ENCODE peak calls at places on chromosomes 7 and 10, in nine cellular contexts. M is A549, W is Peyer's patch, F is heart left ventricle, X is esophagus squamous epithelium, O is IMR-90, D is prostate gland, C is sigmoid colon, A is HepG2. P is an unnamed sample.

GRCh38 chr7:80445351-80445750 is 66.5 kb downstream of the GNAT3 start:
- DNase-seq in A (no peak), X (no peak), W (no peak), D (no peak), M (no peak), C (no peak), O (no peak), F (no peak), P (no peak)

GRCh38 chr10:12733271-12733670 is 268.2 kb downstream of the CCDC3 start:
- DNase-seq in X (no peak), F (no peak), A (no peak), C (no peak), W (no peak), M (no peak), D (no peak), O (no peak), P (no peak)

GRCh38 chr10:46550076-46550790 is 6.2 kb downstream of the GPRIN2 start:
- DNase-seq in F (peak; percentile 10), M (no peak), A (no peak), D (peak; percentile 10), X (no peak), O (no peak), C (peak; percentile 65), W (peak; percentile 47), P (peak; percentile 50)

GRCh38 chr10:86266446-86267242 is 100.0 kb downstream of the GRID1 start:
- DNase-seq in C (peak; percentile 40), O (no peak), X (no peak), F (no peak), W (peak; percentile 34), D (no peak), M (no peak), A (no peak), P (no peak)

GRCh38 chr7:76244781-76245391 is 43.2 kb downstream of the SRRM3 start:
- DNase-seq in F (no peak), M (no peak), X (no peak), A (peak; percentile 54), O (no peak), W (no peak), D (no peak), C (no peak), P (no peak)

GRCh38 chr10:129866894-129867293 is 97.2 kb downstream of the EBF3 start:
- DNase-seq in A (no peak), C (peak; percentile 34), W (no peak), D (no peak), X (no peak), O (no peak), M (no peak), F (no peak), P (no peak)

GRCh38 chr10:131203456-131204357 is 107.8 kb downstream of the TCERG1L start:
- DNase-seq in X (no peak), A (no peak), C (no peak), F (no peak), D (no peak), W (peak; percentile 13), M (no peak), O (no peak), P (no peak)

GRCh38 chr7:50596484-50596883 is 31.3 kb upstream of the DDC start:
- DNase-seq in W (no peak), O (no peak), M (no peak), A (no peak), C (no peak), F (no peak), D (no peak), X (no peak), P (no peak)

GRCh38 chr7:157754416-157754790 is 417.6 kb downstream of the DNAJB6 start:
- DNase-seq in D (no peak), W (no peak), C (no peak), O (no peak), M (no peak), X (no peak), A (no peak), F (no peak), P (no peak)

GRCh38 chr10:77478248-77478963 is 159.2 kb downstream of the KCNMA1 start:
- DNase-seq in X (no peak), F (no peak), O (peak; percentile 96), A (no peak), W (no peak), C (no peak), M (no peak), D (no peak), P (no peak)

GRCh38 chr10:13146383-13146782 is 15.0 kb upstream of the MCM10 start:
- DNase-seq in W (no peak), F (no peak), A (no peak), X (no peak), D (no peak), M (peak; percentile 14), O (no peak), C (no peak), P (no peak)

GRCh38 chr10:85868627-85869499 is 497.7 kb downstream of the GRID1 start:
- DNase-seq in O (no peak), C (no peak), X (no peak), A (no peak), W (no peak), M (no peak), F (no peak), D (no peak), P (no peak)

GRCh38 chr7:141073641-141074161 is at the start of gene TMEM178B:
- DNase-seq in D (peak; percentile 7), C (no peak), O (no peak), A (no peak), X (no peak), F (peak; percentile 7), W (no peak), M (no peak), P (no peak)

GRCh38 chr10:92111336-92111939 is 179.4 kb downstream of the CPEB3 start:
- DNase-seq in C (no peak), M (no peak), W (no peak), A (peak; percentile 43), D (no peak), F (no peak), X (no peak), O (no peak), P (no peak)

GRCh38 chr7:142908921-142909870 is 23.7 kb upstream of the TRPV6 start:
- DNase-seq in M (peak; percentile 31), W (no peak), C (no peak), O (no peak), F (no peak), D (no peak), A (no peak), X (no peak), P (no peak)

GRCh38 chr7:150453892-150454291 is 3.5 kb downstream of the GIMAP8 start:
- DNase-seq in D (no peak), O (no peak), C (no peak), A (no peak), F (no peak), X (no peak), M (no peak), W (no peak), P (no peak)

DNA sequence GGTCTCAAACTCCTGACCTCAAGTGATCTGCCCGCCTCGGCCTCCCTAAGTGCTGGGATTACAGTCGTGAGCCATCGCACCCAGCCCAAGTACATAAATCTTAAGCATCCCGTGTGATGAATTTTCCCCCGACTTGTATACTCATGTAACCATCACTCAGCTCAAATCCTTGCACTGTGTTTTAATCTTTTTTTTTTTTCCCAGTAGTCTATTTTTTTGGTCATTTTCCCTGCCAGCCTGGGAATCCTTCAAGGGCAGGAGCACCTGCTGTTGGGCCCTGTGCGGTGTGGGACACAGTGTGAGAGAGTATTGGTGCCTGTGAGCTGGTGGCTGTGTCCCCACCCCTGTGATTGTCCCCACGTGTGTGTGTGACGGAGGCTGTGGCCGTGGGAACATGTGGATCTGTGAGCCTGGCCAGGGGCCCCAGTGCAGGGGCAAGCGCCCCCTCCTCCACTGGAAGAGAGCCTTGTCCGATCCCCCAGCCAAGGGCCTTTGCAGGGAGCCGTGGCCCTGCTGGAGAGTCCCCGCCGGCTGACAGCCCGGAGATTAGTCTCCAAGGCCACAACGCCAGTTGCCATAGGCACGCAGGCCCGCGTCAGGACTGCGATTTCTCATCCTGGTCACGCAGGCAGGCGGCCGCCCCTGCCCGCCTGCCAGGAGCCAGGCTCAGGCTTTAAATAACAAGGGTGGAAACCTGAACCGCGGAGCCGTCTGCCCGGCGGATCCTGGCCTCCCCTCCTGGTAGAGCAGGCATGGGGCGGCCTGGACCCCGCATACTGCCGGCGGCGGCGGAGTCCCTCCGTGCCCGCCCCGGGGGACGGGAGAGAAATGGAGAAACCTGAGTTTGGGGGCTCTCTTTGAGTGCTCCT is 26.5 kb downstream of the GTF2IRD1 start:
- DNase-seq in F (peak; percentile 83), W (peak; percentile 76), D (peak; percentile 79), M (no peak), O (peak; percentile 93), X (no peak), C (peak; percentile 96), A (peak; percentile 62), P (peak; percentile 65)
- TF ChIP-seq POLR2A in F (peak; percentile 74), W (peak; percentile 7), D (peak; percentile 55), M (no peak), O (peak; percentile 86), X (no peak), C (peak; percentile 20), A (no peak), P (no peak)

GRCh38 chr10:34731213-34731612 is 83.9 kb downstream of the PARD3 start:
- DNase-seq in A (no peak), C (no peak), M (no peak), F (no peak), O (no peak), X (no peak), D (no peak), W (no peak), P (no peak)

GRCh38 chr10:34731885-34732701 is 83.0 kb downstream of the PARD3 start:
- DNase-seq in F (no peak), C (no peak), A (no peak), W (no peak), D (no peak), O (peak; percentile 61), M (peak; percentile 57), X (no peak), P (no peak)

GRCh38 chr10:34730726-34731125 is 84.4 kb downstream of the PARD3 start:
- DNase-seq in D (no peak), X (no peak), O (no peak), A (no peak), F (no peak), M (no peak), W (no peak), C (no peak), P (no peak)

GRCh38 chr10:34734918-34735317 is 80.2 kb downstream of the PARD3 start:
- DNase-seq in A (no peak), C (no peak), M (no peak), W (no peak), D (no peak), O (no peak), F (no peak), X (no peak), P (no peak)

GRCh38 chr10:34732926-34733325 is 82.2 kb downstream of the PARD3 start:
- DNase-seq in W (no peak), C (no peak), A (peak; percentile 65), M (peak; percentile 66), D (no peak), X (no peak), O (peak; percentile 64), F (no peak), P (no peak)
- TF ChIP-seq CTCF in W (no peak), C (no peak), A (peak; percentile 62), M (peak; percentile 50), D (no peak), X (no peak), O (no peak), F (no peak), P (no peak)

GRCh38 chr10:58384999-58385783 is at the start of gene TFAM:
- DNase-seq in D (peak; percentile 89), A (peak; percentile 88), W (peak; percentile 98), M (peak; percentile 96), X (peak; percentile 76), C (peak; percentile 98), O (peak; percentile 85), F (peak; percentile 97), P (peak; percentile 93)
- TF ChIP-seq POLR2A in D (peak; percentile 68), A (peak; percentile 97), W (peak; percentile 63), M (peak; percentile 91), X (no peak), C (peak; percentile 87), O (peak; percentile 78), F (peak; percentile 80), P (peak; percentile 87)

GRCh38 chr7:92699560-92699959 is 109.4 kb upstream of the FAM133B start:
- DNase-seq in M (no peak), F (no peak), X (no peak), D (no peak), A (no peak), O (peak; percentile 72), W (no peak), C (no peak), P (no peak)
- TF ChIP-seq CTCF in M (no peak), F (no peak), X (no peak), D (no peak), A (no peak), O (no peak), W (no peak), C (no peak), P (no peak)

P was measured in breast epithelium.